ENCODE peak calls at places on chromosomes 13 and 19, in five cellular contexts. E is uterus, U is heart left ventricle, X is body of pancreas, Q is left lung. N is an unnamed sample.

GRCh38 chr19:29785955-29786589 is 25.7 kb upstream of the CCNE1 start:
- DNase-seq in E (no peak), U (no peak), X (no peak), Q (peak; percentile 45), N (no peak)

GRCh38 chr13:114004416-114005205 is 30.7 kb upstream of the C13orf46 start:
- DNase-seq in E (no peak), U (peak; percentile 48), X (no peak), Q (peak; percentile 67), N (no peak)

GRCh38 chr13:30234763-30235162 is 72.6 kb downstream of the KATNAL1 start:
- DNase-seq in E (no peak), U (no peak), X (no peak), Q (no peak), N (no peak)

GRCh38 chr19:17605761-17606745 is 50.6 kb downstream of the COLGALT1 start:
- DNase-seq in E (peak; percentile 44), U (peak; percentile 73), X (peak; percentile 70), Q (peak; percentile 93), N (peak; percentile 78)

GRCh38 chr13:35920816-35921215 is 210.4 kb downstream of the DCLK1 start:
- DNase-seq in E (no peak), U (no peak), X (no peak), Q (no peak), N (no peak)

GRCh38 chr13:42328672-42329071 is 56.7 kb downstream of the AKAP11 start:
- DNase-seq in E (no peak), U (no peak), X (no peak), Q (no peak), N (no peak)

GRCh38 chr19:2810141-2811091 is 9.3 kb upstream of the ZNF554 start:
- DNase-seq in E (no peak), U (no peak), X (no peak), Q (peak; percentile 80), N (no peak)

GRCh38 chr13:113742000-113742441 is 17.0 kb upstream of the TMEM255B start:
- DNase-seq in E (no peak), U (no peak), X (no peak), Q (peak; percentile 85), N (no peak)

GRCh38 chr13:44068737-44069136 is 189.0 kb downstream of the LACC1 start:
- DNase-seq in E (no peak), U (no peak), X (no peak), Q (no peak), N (no peak)

GRCh38 chr13:29537736-29538624 is 57.5 kb downstream of the SLC7A1 start:
- DNase-seq in E (no peak), U (no peak), X (no peak), Q (no peak), N (no peak)

GRCh38 chr13:97333983-97334382 is 100.0 kb upstream of the RAP2A start:
- DNase-seq in E (no peak), U (no peak), X (no peak), Q (no peak), N (no peak)

GRCh38 chr13:42740753-42741152 is 40.6 kb upstream of the FAM216B start:
- DNase-seq in E (peak; percentile 21), U (peak; percentile 48), X (peak; percentile 52), Q (peak; percentile 66), N (no peak)

GRCh38 chr19:56504581-56504980 is 3.1 kb upstream of the ZNF471 start:
- DNase-seq in E (no peak), U (no peak), X (no peak), Q (no peak), N (no peak)
- H3K9me3 ChIP-seq in E (no peaks in the 10 kb centered on the region), U (peaks cover 52% of the 10 kb centered on the region), X (no peaks in the 10 kb centered on the region), Q (no peaks in the 10 kb centered on the region), N (peaks cover 13% of the 10 kb centered on the region)

GRCh38 chr13:20285530-20285929 is 53.4 kb upstream of the GJB6 start:
- DNase-seq in E (no peak), U (no peak), X (no peak), Q (no peak), N (no peak)
- H3K9me3 ChIP-seq in E (no peaks in the 10 kb centered on the region), U (peaks cover 46% of the 10 kb centered on the region), X (peaks cover 4% of the 10 kb centered on the region), Q (no peaks in the 10 kb centered on the region), N (peaks cover 12% of the 10 kb centered on the region)

DNA sequence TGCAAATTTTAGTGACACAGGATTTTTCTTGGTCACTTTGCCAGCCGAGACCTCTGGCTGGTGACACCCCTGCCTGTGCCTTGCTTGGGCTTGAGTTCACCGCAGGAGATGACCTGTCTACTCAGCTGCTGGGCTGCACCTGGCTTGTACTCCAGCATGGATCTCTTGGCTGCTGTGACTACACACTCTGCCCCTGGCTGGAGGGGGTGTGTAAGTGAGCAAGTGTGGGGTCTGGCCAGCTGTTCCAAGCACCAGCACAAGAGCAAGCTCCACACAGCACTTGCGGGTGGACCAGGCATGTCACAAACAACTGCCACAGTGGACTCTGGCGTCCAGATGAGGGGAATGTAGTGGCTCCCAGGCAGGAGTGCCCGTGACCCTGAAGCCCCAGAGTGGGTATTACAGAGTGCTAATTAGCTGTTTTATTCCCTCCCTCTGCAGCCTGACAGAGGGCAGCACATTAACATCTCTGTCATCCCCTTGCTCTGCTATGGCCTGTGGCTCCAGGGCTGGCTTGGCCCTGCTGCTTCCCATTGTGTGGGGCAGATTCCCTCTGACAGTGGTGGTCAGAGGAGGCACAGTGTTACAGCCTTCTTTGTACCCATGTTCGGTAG is 1387.2 kb downstream of the OLFM4 start:
- DNase-seq in E (no peak), U (no peak), X (no peak), Q (no peak), N (no peak)
- H3K9me3 ChIP-seq in E (no peaks in the 10 kb centered on the region), U (peaks cover 10% of the 10 kb centered on the region), X (no peaks in the 10 kb centered on the region), Q (no peaks in the 10 kb centered on the region), N (no peaks in the 10 kb centered on the region)

GRCh38 chr13:76210262-76210661 is 574.1 kb downstream of the LMO7 start:
- DNase-seq in E (no peak), U (peak; percentile 67), X (no peak), Q (no peak), N (no peak)

GRCh38 chr13:76213423-76213904 is 577.3 kb downstream of the LMO7 start:
- DNase-seq in E (no peak), U (no peak), X (no peak), Q (no peak), N (no peak)

GRCh38 chr13:76216729-76217128 is 580.6 kb downstream of the LMO7 start:
- DNase-seq in E (no peak), U (no peak), X (no peak), Q (no peak), N (no peak)

GRCh38 chr13:76214001-76214400 is 577.9 kb downstream of the LMO7 start:
- DNase-seq in E (no peak), U (no peak), X (no peak), Q (no peak), N (no peak)
- H3K9me3 ChIP-seq in E (no peaks in the 10 kb centered on the region), U (no peaks in the 10 kb centered on the region), X (no peaks in the 10 kb centered on the region), Q (no peaks in the 10 kb centered on the region), N (no peaks in the 10 kb centered on the region)

GRCh38 chr19:15871570-15871969 is 26.3 kb downstream of the CYP4F2 start:
- DNase-seq in E (no peak), U (no peak), X (no peak), Q (no peak), N (no peak)
- H3K9me3 ChIP-seq in E (no peaks in the 10 kb centered on the region), U (no peaks in the 10 kb centered on the region), X (no peaks in the 10 kb centered on the region), Q (no peaks in the 10 kb centered on the region), N (no peaks in the 10 kb centered on the region)

GRCh38 chr19:12272980-12273901 is 21.4 kb downstream of the ZNF44 start:
- DNase-seq in E (no peak), U (no peak), X (no peak), Q (no peak), N (no peak)
- H3K9me3 ChIP-seq in E (no peaks in the 10 kb centered on the region), U (peaks cover 99% of the 10 kb centered on the region), X (no peaks in the 10 kb centered on the region), Q (no peaks in the 10 kb centered on the region), N (peaks cover 56% of the 10 kb centered on the region)

GRCh38 chr19:27775395-27775794 is 1437.6 kb downstream of the UQCRFS1 start:
- DNase-seq in E (no peak), U (no peak), X (no peak), Q (no peak), N (no peak)
- H3K9me3 ChIP-seq in E (no peaks in the 10 kb centered on the region), U (peaks cover 32% of the 10 kb centered on the region), X (no peaks in the 10 kb centered on the region), Q (no peaks in the 10 kb centered on the region), N (peaks cover 4% of the 10 kb centered on the region)

DNA sequence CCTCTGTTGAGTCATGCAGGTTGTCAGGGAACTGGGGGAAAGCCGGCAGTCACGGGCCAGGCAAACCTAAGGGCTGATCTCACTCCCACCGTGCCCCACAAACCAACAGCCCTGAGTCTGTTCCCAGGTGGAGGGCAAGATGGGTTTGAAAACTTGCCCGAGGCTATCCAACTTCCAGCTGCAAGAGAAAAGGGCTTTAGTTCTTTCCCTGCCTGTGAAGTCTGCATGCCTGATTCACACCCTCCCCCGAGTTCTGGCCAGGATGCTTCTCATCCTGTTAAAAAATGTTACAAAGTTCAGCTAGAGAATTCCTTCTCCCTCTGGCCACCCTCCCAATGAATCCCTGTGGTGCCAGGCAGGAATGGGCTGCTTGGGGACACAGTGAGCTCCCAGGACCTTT is 33.1 kb downstream of the MYO16 start:
- DNase-seq in E (no peak), U (no peak), X (no peak), Q (no peak), N (no peak)
- H3K9me3 ChIP-seq in E (no peaks in the 10 kb centered on the region), U (peaks cover 5% of the 10 kb centered on the region), X (no peaks in the 10 kb centered on the region), Q (no peaks in the 10 kb centered on the region), N (no peaks in the 10 kb centered on the region)

GRCh38 chr19:33590224-33590623 is 31.5 kb upstream of the CHST8 start:
- DNase-seq in E (no peak), U (no peak), X (no peak), Q (no peak), N (no peak)
- H3K9me3 ChIP-seq in E (no peaks in the 10 kb centered on the region), U (peaks cover 10% of the 10 kb centered on the region), X (no peaks in the 10 kb centered on the region), Q (no peaks in the 10 kb centered on the region), N (peaks cover 3% of the 10 kb centered on the region)

GRCh38 chr19:58044886-58045285 is 11.1 kb downstream of the ZSCAN1 start:
- DNase-seq in E (no peak), U (no peak), X (no peak), Q (peak; percentile 66), N (no peak)
- H3K9me3 ChIP-seq in E (no peaks in the 10 kb centered on the region), U (peaks cover 84% of the 10 kb centered on the region), X (no peaks in the 10 kb centered on the region), Q (no peaks in the 10 kb centered on the region), N (no peaks in the 10 kb centered on the region)

N was measured in T-helper 17 cell.